ENCODE peak calls at places on chromosomes 12 and 14, in eight cellular contexts. One of them, this sample, is unnamed.

GRCh38 chr12:117059156-117059555 is 40.1 kb downstream of the TESC start:
- DNase-seq in H9: no peak
- DNase-seq in B cell: no peak
- DNase-seq in MCF 10A: no peak
- DNase-seq in lung: no peak
- DNase-seq in HCT116: no peak
- DNase-seq in endothelial cell: no peak
- DNase-seq in AG04450: no peak
- DNase-seq in this sample: no peak

GRCh38 chr14:39974036-39974435 is 541.8 kb upstream of the FBXO33 start:
- DNase-seq in H9: no peak
- DNase-seq in B cell: no peak
- DNase-seq in MCF 10A: no peak
- DNase-seq in lung: no peak
- DNase-seq in HCT116: no peak
- DNase-seq in endothelial cell: no peak
- DNase-seq in AG04450: no peak
- DNase-seq in this sample: peak

GRCh38 chr12:51424662-51425539 is at the start of gene SLC4A8:
- DNase-seq in H9: peak
- DNase-seq in B cell: peak
- DNase-seq in MCF 10A: peak
- DNase-seq in lung: peak
- DNase-seq in HCT116: peak
- DNase-seq in endothelial cell: peak
- DNase-seq in AG04450: peak
- DNase-seq in this sample: peak

GRCh38 chr12:51192284-51192671 is 19.3 kb upstream of the TFCP2 start:
- DNase-seq in H9: no peak
- DNase-seq in B cell: no peak
- DNase-seq in MCF 10A: no peak
- DNase-seq in lung: no peak
- DNase-seq in HCT116: no peak
- DNase-seq in endothelial cell: no peak
- DNase-seq in AG04450: no peak
- DNase-seq in this sample: no peak

GRCh38 chr12:6936642-6937480 is 6.8 kb upstream of the RNU7-1 start:
- DNase-seq in H9: peak
- DNase-seq in B cell: no peak
- DNase-seq in MCF 10A: no peak
- DNase-seq in lung: no peak
- DNase-seq in HCT116: no peak
- DNase-seq in endothelial cell: no peak
- DNase-seq in AG04450: no peak
- DNase-seq in this sample: peak

GRCh38 chr14:68211886-68212285 is 392.3 kb downstream of the RAD51B start:
- DNase-seq in H9: no peak
- DNase-seq in B cell: no peak
- DNase-seq in MCF 10A: no peak
- DNase-seq in lung: no peak
- DNase-seq in HCT116: no peak
- DNase-seq in endothelial cell: no peak
- DNase-seq in AG04450: no peak
- DNase-seq in this sample: no peak

GRCh38 chr14:67166450-67166853 is 22.8 kb upstream of the GARIN2 start:
- DNase-seq in H9: no peak
- DNase-seq in B cell: no peak
- DNase-seq in MCF 10A: peak
- DNase-seq in lung: no peak
- DNase-seq in HCT116: peak
- DNase-seq in endothelial cell: peak
- DNase-seq in AG04450: peak
- DNase-seq in this sample: peak

GRCh38 chr14:32080001-32080510 is 3.0 kb downstream of the ARHGAP5 start:
- DNase-seq in H9: no peak
- DNase-seq in B cell: no peak
- DNase-seq in MCF 10A: no peak
- DNase-seq in lung: no peak
- DNase-seq in HCT116: no peak
- DNase-seq in endothelial cell: no peak
- DNase-seq in AG04450: no peak
- DNase-seq in this sample: no peak

GRCh38 chr14:25406818-25407217 is 356.9 kb upstream of the STXBP6 start:
- DNase-seq in H9: peak
- DNase-seq in B cell: no peak
- DNase-seq in MCF 10A: no peak
- DNase-seq in lung: no peak
- DNase-seq in HCT116: no peak
- DNase-seq in endothelial cell: peak
- DNase-seq in AG04450: no peak
- DNase-seq in this sample: no peak

GRCh38 chr14:48341069-48341468 is 665.7 kb upstream of the MDGA2 start:
- DNase-seq in H9: no peak
- DNase-seq in B cell: no peak
- DNase-seq in MCF 10A: no peak
- DNase-seq in lung: no peak
- DNase-seq in HCT116: no peak
- DNase-seq in endothelial cell: no peak
- DNase-seq in AG04450: no peak
- DNase-seq in this sample: no peak

GRCh38 chr12:23525450-23526072 is 423.9 kb downstream of the SOX5 start:
- DNase-seq in H9: no peak
- DNase-seq in B cell: no peak
- DNase-seq in MCF 10A: peak
- DNase-seq in lung: no peak
- DNase-seq in HCT116: no peak
- DNase-seq in endothelial cell: no peak
- DNase-seq in AG04450: no peak
- DNase-seq in this sample: no peak

GRCh38 chr14:59187802-59188460 is 536 bp upstream of the DAAM1 start:
- DNase-seq in H9: no peak
- DNase-seq in B cell: peak
- DNase-seq in MCF 10A: no peak
- DNase-seq in lung: no peak
- DNase-seq in HCT116: no peak
- DNase-seq in endothelial cell: peak
- DNase-seq in AG04450: no peak
- DNase-seq in this sample: peak

GRCh38 chr12:40215977-40216376 is 8.8 kb upstream of the LRRK2 start:
- DNase-seq in H9: no peak
- DNase-seq in B cell: no peak
- DNase-seq in MCF 10A: peak
- DNase-seq in lung: no peak
- DNase-seq in HCT116: no peak
- DNase-seq in endothelial cell: no peak
- DNase-seq in AG04450: no peak
- DNase-seq in this sample: no peak

GRCh38 chr14:75770635-75771034 is 109.6 kb downstream of the TTLL5 start:
- DNase-seq in H9: no peak
- DNase-seq in B cell: no peak
- DNase-seq in MCF 10A: no peak
- DNase-seq in lung: no peak
- DNase-seq in HCT116: no peak
- DNase-seq in endothelial cell: no peak
- DNase-seq in AG04450: no peak
- DNase-seq in this sample: no peak

GRCh38 chr12:109736552-109737108 is 23.0 kb downstream of the FAM222A start:
- DNase-seq in H9: peak
- DNase-seq in B cell: peak
- DNase-seq in MCF 10A: no peak
- DNase-seq in lung: no peak
- DNase-seq in HCT116: no peak
- DNase-seq in endothelial cell: peak
- DNase-seq in AG04450: no peak
- DNase-seq in this sample: no peak

GRCh38 chr12:117507547-117507946 is 146.1 kb upstream of the NOS1 start:
- DNase-seq in H9: no peak
- DNase-seq in B cell: no peak
- DNase-seq in MCF 10A: no peak
- DNase-seq in lung: no peak
- DNase-seq in HCT116: no peak
- DNase-seq in endothelial cell: no peak
- DNase-seq in AG04450: no peak
- DNase-seq in this sample: no peak

GRCh38 chr12:12784911-12785814 is at the start of gene APOLD1:
- DNase-seq in H9: peak
- DNase-seq in B cell: no peak
- DNase-seq in MCF 10A: no peak
- DNase-seq in lung: no peak
- DNase-seq in HCT116: no peak
- DNase-seq in endothelial cell: peak
- DNase-seq in AG04450: no peak
- DNase-seq in this sample: no peak

GRCh38 chr12:78430501-78430900 is 434.1 kb upstream of the SYT1 start:
- DNase-seq in H9: no peak
- DNase-seq in B cell: no peak
- DNase-seq in MCF 10A: no peak
- DNase-seq in lung: no peak
- DNase-seq in HCT116: no peak
- DNase-seq in endothelial cell: no peak
- DNase-seq in AG04450: no peak
- DNase-seq in this sample: no peak

DNA sequence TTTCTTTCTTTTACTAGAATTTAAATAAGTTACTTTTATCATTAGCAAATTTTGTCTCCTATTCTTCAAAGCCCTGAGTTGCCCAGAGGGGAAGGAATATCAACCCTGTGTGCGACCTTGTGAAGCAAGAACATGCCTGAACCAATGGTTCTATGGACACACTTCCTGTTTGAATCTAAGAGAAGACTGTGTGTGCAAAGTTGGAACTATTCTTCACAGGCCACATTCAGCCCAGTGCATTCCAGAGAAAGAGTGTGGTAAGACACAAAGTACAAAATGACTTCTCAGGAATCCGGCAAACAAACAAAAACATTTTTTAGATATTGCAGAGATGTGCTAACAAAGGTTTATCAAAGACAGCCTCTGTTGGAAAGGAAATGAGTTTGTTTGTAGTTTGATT is 90.8 kb upstream of the PTPRQ start:
- DNase-seq in H9: no peak
- DNase-seq in B cell: no peak
- DNase-seq in MCF 10A: peak
- DNase-seq in lung: no peak
- DNase-seq in HCT116: no peak
- DNase-seq in endothelial cell: no peak
- DNase-seq in AG04450: no peak
- DNase-seq in this sample: no peak
- TF ChIP-seq CTCF in H9: no peak
- TF ChIP-seq CTCF in B cell: no peak
- TF ChIP-seq CTCF in MCF 10A: no peak
- TF ChIP-seq CTCF in lung: no peak
- TF ChIP-seq CTCF in HCT116: no peak
- TF ChIP-seq CTCF in endothelial cell: no peak
- TF ChIP-seq CTCF in AG04450: no peak
- TF ChIP-seq CTCF in this sample: no peak

GRCh38 chr14:101182476-101182875 is 279.0 kb upstream of the RTL1 start:
- DNase-seq in H9: peak
- DNase-seq in B cell: no peak
- DNase-seq in MCF 10A: no peak
- DNase-seq in lung: no peak
- DNase-seq in HCT116: no peak
- DNase-seq in endothelial cell: no peak
- DNase-seq in AG04450: no peak
- DNase-seq in this sample: peak
- TF ChIP-seq CTCF in H9: no peak
- TF ChIP-seq CTCF in B cell: no peak
- TF ChIP-seq CTCF in MCF 10A: no peak
- TF ChIP-seq CTCF in lung: no peak
- TF ChIP-seq CTCF in HCT116: no peak
- TF ChIP-seq CTCF in endothelial cell: no peak
- TF ChIP-seq CTCF in AG04450: no peak
- TF ChIP-seq CTCF in this sample: no peak

GRCh38 chr14:26729851-26730250 is 132.0 kb upstream of the NOVA1 start:
- DNase-seq in H9: no peak
- DNase-seq in B cell: no peak
- DNase-seq in MCF 10A: no peak
- DNase-seq in lung: no peak
- DNase-seq in HCT116: no peak
- DNase-seq in endothelial cell: no peak
- DNase-seq in AG04450: no peak
- DNase-seq in this sample: no peak

GRCh38 chr14:26735811-26736210 is 138.0 kb upstream of the NOVA1 start:
- DNase-seq in H9: no peak
- DNase-seq in B cell: no peak
- DNase-seq in MCF 10A: no peak
- DNase-seq in lung: no peak
- DNase-seq in HCT116: no peak
- DNase-seq in endothelial cell: no peak
- DNase-seq in AG04450: no peak
- DNase-seq in this sample: no peak

DNA sequence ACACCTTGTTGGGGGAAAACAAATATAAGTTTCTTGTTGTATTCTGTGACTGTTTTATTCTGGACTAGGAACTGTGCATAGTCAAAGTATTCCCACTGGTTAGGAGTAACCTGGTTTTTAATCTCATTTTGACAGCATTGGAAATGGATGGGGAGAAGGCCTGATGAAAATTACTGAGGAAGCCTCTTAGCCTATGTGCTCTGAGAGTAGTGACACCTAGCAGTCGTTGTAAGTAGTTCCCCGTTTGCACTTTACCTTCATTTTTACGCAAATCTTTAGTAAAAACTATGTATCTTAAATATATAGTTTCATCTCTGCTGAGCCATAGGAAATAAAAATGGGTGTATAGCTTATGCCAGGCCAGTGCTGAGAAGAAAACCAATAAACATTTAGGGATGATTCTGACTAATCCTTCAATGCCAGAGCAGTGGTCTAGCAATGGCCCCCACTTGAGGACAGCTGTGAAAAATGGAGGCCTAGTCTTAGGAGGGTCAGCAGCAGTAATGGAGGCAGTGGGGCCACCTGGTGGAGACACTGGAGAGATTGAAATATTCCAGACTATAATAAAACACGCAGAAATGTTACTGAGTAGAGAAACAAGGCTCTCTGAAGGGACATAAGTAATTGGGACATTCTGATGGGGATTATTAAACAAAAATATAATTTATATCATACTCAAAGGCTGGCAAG is 133.2 kb upstream of the NOVA1 start:
- DNase-seq in H9: peak
- DNase-seq in B cell: no peak
- DNase-seq in MCF 10A: peak
- DNase-seq in lung: no peak
- DNase-seq in HCT116: no peak
- DNase-seq in endothelial cell: peak
- DNase-seq in AG04450: no peak
- DNase-seq in this sample: no peak
- TF ChIP-seq CTCF in H9: peak
- TF ChIP-seq CTCF in B cell: no peak
- TF ChIP-seq CTCF in MCF 10A: peak
- TF ChIP-seq CTCF in lung: no peak
- TF ChIP-seq CTCF in HCT116: no peak
- TF ChIP-seq CTCF in endothelial cell: peak
- TF ChIP-seq CTCF in AG04450: peak
- TF ChIP-seq CTCF in this sample: no peak

GRCh38 chr12:69359531-69360347 is at the start of gene YEATS4:
- DNase-seq in H9: peak
- DNase-seq in B cell: peak
- DNase-seq in MCF 10A: peak
- DNase-seq in lung: peak
- DNase-seq in HCT116: peak
- DNase-seq in endothelial cell: peak
- DNase-seq in AG04450: peak
- DNase-seq in this sample: peak
- TF ChIP-seq CTCF in H9: no peak
- TF ChIP-seq CTCF in B cell: no peak
- TF ChIP-seq CTCF in MCF 10A: no peak
- TF ChIP-seq CTCF in lung: no peak
- TF ChIP-seq CTCF in HCT116: no peak
- TF ChIP-seq CTCF in endothelial cell: no peak
- TF ChIP-seq CTCF in AG04450: no peak
- TF ChIP-seq CTCF in this sample: no peak

This sample was measured in GM10248.